ENCODE peak calls at places on chromosomes 2 and 18, in seven cellular contexts. J is prostate gland; R is heart left ventricle; Z is CD8-positive, alpha-beta memory T cell; D is lower lobe of right lung; P is neural progenitor cell; X is heart right ventricle. E is an unnamed sample. For H3K27me3 and H3K36me3, the result is how much of the 10 kb centered on the place peaks cover.

GRCh38 chr2:153557211-153557610 is 78.6 kb upstream of the RPRM start:
- DNase-seq in J (no peak), R (no peak), Z (no peak), D (no peak), P (no peak), X (no peak), E (no peak)

GRCh38 chr18:57915241-57915640 is 112.1 kb upstream of the ATP8B1 start:
- DNase-seq in J (no peak), R (no peak), Z (no peak), D (no peak), P (no peak), X (no peak), E (no peak)

GRCh38 chr2:127259355-127259754 is 34.6 kb downstream of the ERCC3 start:
- DNase-seq in J (no peak), R (no peak), Z (no peak), D (no peak), P (no peak), X (no peak), E (no peak)

GRCh38 chr2:100754951-100755350 is 65.0 kb upstream of the NPAS2 start:
- DNase-seq in J (no peak), R (no peak), Z (no peak), D (no peak), P (no peak), X (no peak), E (no peak)

GRCh38 chr2:55223958-55224760 is 7.9 kb downstream of the CLHC1 start:
- DNase-seq in J (no peak), R (no peak), Z (no peak), D (no peak), P (no peak), X (peak), E (peak)

GRCh38 chr2:230643576-230644291 is 68.9 kb upstream of the CAB39 start:
- DNase-seq in J (no peak), R (peak), Z (no peak), D (peak), P (no peak), X (no peak), E (no peak)

GRCh38 chr2:8986327-8986976 is 17.0 kb downstream of the MBOAT2 start:
- DNase-seq in J (no peak), R (no peak), Z (no peak), D (no peak), P (peak), X (no peak), E (no peak)

GRCh38 chr18:32049393-32050161 is 31.0 kb downstream of the RNF125 start:
- DNase-seq in J (no peak), R (peak), Z (peak), D (peak), P (no peak), X (peak), E (no peak)

GRCh38 chr2:204255068-204255467 is 290.2 kb upstream of the PARD3B start:
- DNase-seq in J (no peak), R (no peak), Z (no peak), D (no peak), P (no peak), X (no peak), E (no peak)

GRCh38 chr2:197276156-197276555 is 34.4 kb downstream of the ANKRD44 start:
- DNase-seq in J (no peak), R (no peak), Z (no peak), D (no peak), P (no peak), X (no peak), E (no peak)

GRCh38 chr2:226794751-226795171 is 4.9 kb downstream of the IRS1 start:
- DNase-seq in J (peak), R (peak), Z (no peak), D (no peak), P (no peak), X (no peak), E (peak)

GRCh38 chr2:7844414-7844961 is 837.4 kb upstream of the ID2 start:
- DNase-seq in J (no peak), R (no peak), Z (no peak), D (no peak), P (peak), X (no peak), E (peak)

GRCh38 chr2:48423376-48423775 is 106.6 kb upstream of the STON1 start:
- DNase-seq in J (no peak), R (no peak), Z (no peak), D (no peak), P (no peak), X (no peak), E (no peak)

DNA sequence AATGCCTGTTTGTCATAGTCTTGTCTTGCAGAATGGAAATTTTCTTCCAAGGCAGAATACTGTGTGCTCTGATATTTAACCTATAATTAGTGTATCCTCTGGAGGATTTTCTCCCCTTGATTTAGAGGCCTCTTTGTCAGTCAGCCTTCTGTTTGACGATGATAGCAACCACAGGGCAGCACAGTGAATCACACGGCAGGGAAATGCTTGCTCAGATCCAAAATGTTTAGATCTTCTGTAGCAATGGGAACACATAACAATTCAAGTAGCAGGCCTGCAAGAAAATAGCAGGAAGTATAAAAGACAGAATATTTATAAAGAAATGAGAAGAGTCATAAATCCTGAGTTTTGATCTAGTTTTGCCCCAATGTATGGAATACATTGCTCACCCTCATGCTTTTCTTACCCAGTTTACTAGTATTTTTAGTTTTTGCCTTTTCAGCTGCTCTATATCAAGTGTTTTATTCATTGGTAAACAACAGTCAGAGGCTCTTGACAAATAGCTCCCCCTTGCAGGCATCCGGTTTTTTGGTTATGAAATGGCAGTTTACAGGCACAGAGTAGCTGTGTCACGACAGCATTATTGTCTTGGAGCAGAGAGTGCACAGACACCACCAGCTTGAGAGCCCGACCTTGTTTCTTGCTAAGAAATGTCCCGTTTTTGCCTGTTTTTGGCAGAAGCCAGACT is 185.1 kb downstream of the MYO3B start:
- DNase-seq in J (no peak), R (no peak), Z (no peak), D (no peak), P (no peak), X (no peak), E (no peak)
- H3K4me3 ChIP-seq in J (no peak), R (no peak), Z (no peak), D (no peak), P (no peak), X (no peak), E (no peak)

GRCh38 chr2:136116111-136116812 is 1.7 kb downstream of the CXCR4 start:
- DNase-seq in J (no peak), R (peak), Z (peak), D (peak), P (peak), X (peak), E (peak)

GRCh38 chr2:136117391-136117841 is 533 bp downstream of the CXCR4 start:
- DNase-seq in J (no peak), R (peak), Z (peak), D (peak), P (peak), X (peak), E (peak)

GRCh38 chr2:136115183-136115751 is 2.7 kb downstream of the CXCR4 start:
- DNase-seq in J (no peak), R (no peak), Z (no peak), D (no peak), P (no peak), X (no peak), E (no peak)

GRCh38 chr2:136117909-136118818 is at the start of gene CXCR4:
- DNase-seq in J (peak), R (peak), Z (peak), D (peak), P (peak), X (peak), E (peak)

GRCh38 chr2:136116813-136117390 is 1.0 kb downstream of the CXCR4 start:
- DNase-seq in J (no peak), R (peak), Z (peak), D (peak), P (peak), X (peak), E (peak)
- H3K27me3 ChIP-seq in J (under half), R (under half), Z (under half), D (under half), P (under half), X (under half), E (under half)

GRCh38 chr2:68172990-68173715 is 15.5 kb downstream of the PNO1 start:
- DNase-seq in J (no peak), R (no peak), Z (no peak), D (no peak), P (no peak), X (no peak), E (no peak)
- H3K36me3 ChIP-seq in J (under half), R (half or more), Z (under half), D (half or more), P (under half), X (half or more), E (under half)

GRCh38 chr2:121803503-121803902 is 48.1 kb downstream of the TSN start:
- DNase-seq in J (no peak), R (no peak), Z (no peak), D (no peak), P (no peak), X (no peak), E (no peak)
- H3K4me3 ChIP-seq in J (no peak), R (no peak), Z (no peak), D (no peak), P (no peak), X (no peak), E (no peak)

DNA sequence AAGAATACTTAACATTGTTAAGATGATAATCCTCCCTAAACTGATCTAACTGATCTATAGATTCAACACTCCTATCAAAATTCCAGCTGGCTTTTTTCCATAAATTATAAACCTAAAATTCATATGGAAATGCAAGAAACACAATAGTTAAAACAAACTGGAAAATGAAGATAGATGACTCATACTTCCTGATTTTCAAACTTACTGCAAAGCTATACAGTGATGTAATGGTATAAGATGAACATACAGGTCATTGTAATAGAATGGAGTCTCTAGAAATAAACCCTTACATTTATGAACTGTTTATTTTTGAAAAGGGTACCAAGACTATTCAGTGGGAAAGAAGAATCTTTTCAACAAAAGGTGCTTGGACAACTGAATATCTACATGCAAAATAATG is 32.3 kb downstream of the UBXN4 start:
- DNase-seq in J (no peak), R (no peak), Z (no peak), D (no peak), P (no peak), X (no peak), E (no peak)
- H3K27me3 ChIP-seq in J (under half), R (under half), Z (under half), D (under half), P (under half), X (under half), E (under half)

GRCh38 chr18:54284967-54285785 is 15.9 kb downstream of the POLI start:
- DNase-seq in J (no peak), R (peak), Z (peak), D (no peak), P (no peak), X (peak), E (no peak)

GRCh38 chr18:54279477-54280205 is 10.3 kb downstream of the POLI start:
- DNase-seq in J (no peak), R (no peak), Z (no peak), D (no peak), P (no peak), X (no peak), E (no peak)

GRCh38 chr18:54280206-54280550 is 10.9 kb downstream of the POLI start:
- DNase-seq in J (no peak), R (no peak), Z (no peak), D (no peak), P (peak), X (no peak), E (peak)

GRCh38 chr18:54278615-54279014 is 9.3 kb downstream of the POLI start:
- DNase-seq in J (no peak), R (no peak), Z (no peak), D (no peak), P (no peak), X (no peak), E (no peak)

GRCh38 chr18:54284535-54284934 is 15.2 kb downstream of the POLI start:
- DNase-seq in J (no peak), R (no peak), Z (no peak), D (no peak), P (no peak), X (no peak), E (no peak)
- H3K36me3 ChIP-seq in J (under half), R (half or more), Z (under half), D (half or more), P (half or more), X (half or more), E (under half)

GRCh38 chr2:234546770-234547169 is 49.9 kb upstream of the ARL4C start:
- DNase-seq in J (no peak), R (no peak), Z (no peak), D (no peak), P (no peak), X (no peak), E (no peak)
- H3K4me3 ChIP-seq in J (no peak), R (no peak), Z (no peak), D (no peak), P (no peak), X (no peak), E (no peak)